ENCODE peak calls at places on chromosome 20, in five cellular contexts. M, L, X, W and B are unnamed samples.

GRCh38 chr20:48635791-48636267 is 192.0 kb downstream of the PREX1 start:
- DNase-seq in M (peak), L (peak), X (no peak), W (no peak), B (no peak)

GRCh38 chr20:63520939-63521601 is 505 bp downstream of the PPDPF start:
- DNase-seq in M (peak), L (peak), X (peak), W (no peak), B (no peak)

GRCh38 chr20:34301587-34302311 is 1.4 kb downstream of the AHCY start:
- DNase-seq in M (no peak), L (no peak), X (no peak), W (no peak), B (no peak)

GRCh38 chr20:300345-300744 is 3.0 kb downstream of the ZCCHC3 start:
- DNase-seq in M (no peak), L (no peak), X (no peak), W (no peak), B (no peak)

GRCh38 chr20:3323398-3323797 is 84.1 kb downstream of the DNAAF9 start:
- DNase-seq in M (no peak), L (no peak), X (no peak), W (no peak), B (no peak)

GRCh38 chr20:44204156-44204831 is 6.3 kb downstream of the OSER1 start:
- DNase-seq in M (no peak), L (no peak), X (peak), W (peak), B (peak)

GRCh38 chr20:16170406-16170971 is 402.8 kb downstream of the KIF16B start:
- DNase-seq in M (no peak), L (no peak), X (no peak), W (no peak), B (no peak)

GRCh38 chr20:54773643-54774000 is 298.2 kb downstream of the DOK5 start:
- DNase-seq in M (no peak), L (no peak), X (no peak), W (no peak), B (no peak)

GRCh38 chr20:17542993-17543412 is 11.8 kb upstream of the BFSP1 start:
- DNase-seq in M (no peak), L (no peak), X (peak), W (peak), B (peak)

GRCh38 chr20:6802227-6802626 is 34.7 kb downstream of the BMP2 start:
- DNase-seq in M (no peak), L (no peak), X (no peak), W (no peak), B (no peak)

GRCh38 chr20:5309971-5310370 is 6.8 kb downstream of the PROKR2 start:
- DNase-seq in M (no peak), L (no peak), X (no peak), W (no peak), B (no peak)

GRCh38 chr20:45020236-45020886 is 54.0 kb downstream of the STK4 start:
- DNase-seq in M (no peak), L (no peak), X (peak), W (no peak), B (no peak)

GRCh38 chr20:44342240-44342639 is 5.4 kb downstream of the R3HDML start:
- DNase-seq in M (no peak), L (no peak), X (no peak), W (no peak), B (no peak)

GRCh38 chr20:56181593-56181992 is 66.9 kb upstream of the MC3R start:
- DNase-seq in M (no peak), L (no peak), X (no peak), W (no peak), B (no peak)

GRCh38 chr20:6509375-6509774 is 258.1 kb upstream of the BMP2 start:
- DNase-seq in M (no peak), L (no peak), X (no peak), W (no peak), B (no peak)

GRCh38 chr20:63751471-63752271 is 12.1 kb downstream of the SLC2A4RG start:
- DNase-seq in M (no peak), L (no peak), X (no peak), W (no peak), B (no peak)

GRCh38 chr20:4555188-4555893 is 166.4 kb upstream of the PRND start:
- DNase-seq in M (no peak), L (no peak), X (peak), W (no peak), B (peak)

GRCh38 chr20:15638781-15639180 is 934.5 kb downstream of the KIF16B start:
- DNase-seq in M (no peak), L (no peak), X (no peak), W (no peak), B (no peak)

GRCh38 chr20:52060794-52061714 is 130.5 kb downstream of the ZFP64 start:
- DNase-seq in M (no peak), L (peak), X (peak), W (no peak), B (no peak)

GRCh38 chr20:34475979-34476736 is 40.1 kb upstream of the DYNLRB1 start:
- DNase-seq in M (peak), L (no peak), X (peak), W (no peak), B (no peak)

GRCh38 chr20:47661714-47662113 is 123.6 kb downstream of the SULF2 start:
- DNase-seq in M (no peak), L (no peak), X (no peak), W (no peak), B (no peak)

GRCh38 chr20:35145141-35145564 is 2.0 kb downstream of the EDEM2 start:
- DNase-seq in M (peak), L (no peak), X (peak), W (no peak), B (peak)

GRCh38 chr20:60035-60918 is 27.2 kb upstream of the DEFB125 start:
- DNase-seq in M (no peak), L (no peak), X (peak), W (no peak), B (no peak)

GRCh38 chr20:56358070-56358469 is 704 bp upstream of the FAM210B start:
- DNase-seq in M (no peak), L (no peak), X (peak), W (no peak), B (no peak)

GRCh38 chr20:64222851-64223525 is 32.6 kb upstream of the PCMTD2 start:
- DNase-seq in M (no peak), L (no peak), X (no peak), W (no peak), B (peak)

GRCh38 chr20:39775110-39775509 is 813.0 kb downstream of the DHX35 start:
- DNase-seq in M (no peak), L (no peak), X (peak), W (peak), B (peak)

GRCh38 chr20:11716239-11716944 is 201.3 kb upstream of the BTBD3 start:
- DNase-seq in M (no peak), L (no peak), X (peak), W (peak), B (peak)

GRCh38 chr20:25495189-25495824 is 87.8 kb downstream of the GINS1 start:
- DNase-seq in M (no peak), L (no peak), X (no peak), W (no peak), B (no peak)
- TF ChIP-seq CTCF in M (no peak), L (no peak), X (no peak), W (no peak), B (no peak)

GRCh38 chr20:46544576-46544975 is 5.9 kb downstream of the OCSTAMP start:
- DNase-seq in M (no peak), L (no peak), X (no peak), W (no peak), B (no peak)

GRCh38 chr20:46541229-46541935 is 9.1 kb downstream of the OCSTAMP start:
- DNase-seq in M (no peak), L (no peak), X (no peak), W (no peak), B (no peak)

GRCh38 chr20:46543033-46543432 is 7.4 kb downstream of the OCSTAMP start:
- DNase-seq in M (no peak), L (no peak), X (no peak), W (no peak), B (no peak)

GRCh38 chr20:46543959-46544358 is 6.5 kb downstream of the OCSTAMP start:
- DNase-seq in M (no peak), L (no peak), X (no peak), W (no peak), B (no peak)

DNA sequence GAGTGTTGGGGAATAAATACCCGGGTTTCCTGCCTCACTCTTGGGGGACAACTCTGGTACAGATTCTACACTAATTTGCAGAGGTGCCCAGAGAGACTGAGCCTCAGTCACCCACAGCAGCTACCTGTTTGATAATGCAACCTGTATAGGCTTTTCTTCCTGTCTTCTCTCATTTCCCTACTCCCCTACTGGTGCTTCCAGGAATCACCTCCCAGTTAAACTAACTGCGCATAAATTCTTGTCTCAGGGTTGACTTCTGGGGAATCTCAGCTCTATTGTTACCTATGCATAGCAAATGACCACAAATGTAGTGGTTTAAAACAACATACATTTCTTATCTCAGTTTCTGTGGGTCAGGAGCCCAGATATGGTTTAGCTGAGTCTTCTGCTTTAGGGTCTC is 11.3 kb downstream of the OCSTAMP start:
- DNase-seq in M (no peak), L (no peak), X (no peak), W (no peak), B (no peak)
- TF ChIP-seq CTCF in M (no peak), L (peak), X (peak), W (no peak), B (no peak)

GRCh38 chr20:22732751-22733150 is 148.4 kb upstream of the FOXA2 start:
- DNase-seq in M (no peak), L (no peak), X (no peak), W (no peak), B (no peak)
- TF ChIP-seq CTCF in M (no peak), L (no peak), X (no peak), W (no peak), B (no peak)

DNA sequence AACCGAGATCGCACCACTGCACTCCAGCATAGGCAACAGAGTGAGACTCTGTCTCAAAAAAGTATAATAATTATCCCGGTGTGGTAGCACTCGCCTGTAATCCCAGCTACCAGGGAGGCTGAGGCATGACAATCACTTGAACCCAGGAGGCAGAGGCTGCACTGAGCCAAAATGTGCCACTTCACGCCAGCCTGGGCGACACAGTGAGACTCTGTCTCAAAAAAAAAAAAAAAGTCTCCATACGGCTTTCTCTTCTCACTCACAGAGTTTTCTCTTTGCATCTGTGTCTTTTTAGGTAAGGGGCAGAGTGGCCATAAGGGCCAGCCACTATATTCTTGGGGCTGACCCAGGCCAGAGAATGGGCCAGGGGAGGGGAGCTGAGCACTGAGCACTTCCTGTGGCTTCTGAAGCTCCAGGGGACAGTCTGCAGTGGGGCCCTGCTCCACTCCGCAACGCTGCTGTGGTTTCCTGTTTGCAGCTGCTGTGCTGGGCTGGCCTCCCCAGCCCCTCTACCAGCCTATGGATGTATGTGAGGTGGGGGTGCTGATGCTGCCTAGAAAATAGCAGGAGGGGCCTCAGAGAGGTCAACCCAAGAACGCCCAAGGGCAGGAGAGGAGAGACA is 16.2 kb downstream of the SLA2 start:
- DNase-seq in M (peak), L (no peak), X (no peak), W (no peak), B (no peak)
- TF ChIP-seq CTCF in M (no peak), L (no peak), X (no peak), W (no peak), B (no peak)

GRCh38 chr20:9353180-9353915 is 161.0 kb upstream of the LAMP5 start:
- DNase-seq in M (no peak), L (no peak), X (no peak), W (no peak), B (no peak)
- TF ChIP-seq CTCF in M (no peak), L (no peak), X (no peak), W (peak), B (no peak)

DNA sequence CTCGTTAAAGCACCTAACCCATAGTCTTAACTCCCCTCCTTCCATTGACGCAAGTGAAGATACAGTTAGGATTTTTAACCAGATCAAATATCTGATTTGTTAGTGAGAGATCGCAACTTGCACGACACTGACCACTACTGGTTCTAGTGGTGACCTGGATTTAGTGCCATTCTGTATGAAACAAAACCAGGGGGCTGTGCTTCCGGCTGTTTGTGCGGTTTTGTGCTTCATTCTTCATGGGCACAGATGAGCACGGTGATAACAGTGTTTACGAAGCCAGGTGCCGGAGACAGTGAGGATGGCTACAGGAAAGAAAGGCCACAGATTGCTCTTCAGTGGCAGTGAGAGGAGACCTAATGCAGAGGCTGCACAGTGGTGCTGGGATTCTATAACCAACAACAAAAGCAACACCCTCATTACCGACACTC is 75.5 kb downstream of the NOL4L start:
- DNase-seq in M (no peak), L (no peak), X (no peak), W (no peak), B (no peak)
- TF ChIP-seq CTCF in M (peak), L (peak), X (no peak), W (peak), B (no peak)

DNA sequence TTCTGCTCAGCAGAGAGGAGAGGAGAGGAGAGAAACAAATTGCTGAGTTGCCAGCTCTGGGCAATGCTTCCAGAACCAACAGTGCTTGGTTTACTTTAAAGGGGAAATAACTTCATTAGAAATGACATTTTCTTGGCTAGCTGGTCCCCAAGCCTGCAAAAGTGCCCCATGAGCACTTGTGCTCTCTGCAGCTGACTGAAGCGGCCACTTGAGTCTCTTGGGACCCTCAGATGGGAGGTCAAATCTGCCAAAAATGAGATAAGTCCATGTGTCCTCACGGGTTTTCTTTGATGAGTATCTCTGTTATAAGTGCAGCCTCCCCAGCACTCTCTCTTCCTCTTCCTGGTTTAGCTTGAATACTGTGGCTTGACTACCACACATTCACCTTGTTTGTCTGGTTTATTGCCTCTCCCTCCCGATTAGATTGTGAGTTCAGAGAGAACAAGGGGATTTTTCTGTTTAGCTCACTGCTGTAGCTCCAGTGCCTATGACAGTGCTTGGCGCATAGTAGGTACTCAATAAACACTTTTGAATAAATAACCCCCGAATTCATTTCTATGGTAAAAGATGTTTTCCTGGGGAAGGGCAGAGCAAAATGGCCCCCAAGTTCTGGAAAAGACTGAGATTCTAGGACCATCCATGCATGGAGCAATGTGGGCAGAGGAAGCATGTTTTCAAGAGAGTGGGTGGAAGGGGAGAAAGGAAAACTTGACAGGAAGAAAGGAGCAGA is 7.0 kb upstream of the RIN2 start:
- DNase-seq in M (peak), L (no peak), X (no peak), W (no peak), B (no peak)
- TF ChIP-seq CTCF in M (no peak), L (no peak), X (no peak), W (no peak), B (no peak)

GRCh38 chr20:18628330-18628941 is 40.6 kb downstream of the DTD1 start:
- DNase-seq in M (no peak), L (no peak), X (no peak), W (no peak), B (no peak)
- TF ChIP-seq CTCF in M (peak), L (peak), X (peak), W (peak), B (peak)

GRCh38 chr20:62063981-62064787 is 1.5 kb downstream of the TAF4 start:
- DNase-seq in M (no peak), L (peak), X (no peak), W (no peak), B (no peak)
- TF ChIP-seq CTCF in M (no peak), L (no peak), X (no peak), W (no peak), B (no peak)

DNA sequence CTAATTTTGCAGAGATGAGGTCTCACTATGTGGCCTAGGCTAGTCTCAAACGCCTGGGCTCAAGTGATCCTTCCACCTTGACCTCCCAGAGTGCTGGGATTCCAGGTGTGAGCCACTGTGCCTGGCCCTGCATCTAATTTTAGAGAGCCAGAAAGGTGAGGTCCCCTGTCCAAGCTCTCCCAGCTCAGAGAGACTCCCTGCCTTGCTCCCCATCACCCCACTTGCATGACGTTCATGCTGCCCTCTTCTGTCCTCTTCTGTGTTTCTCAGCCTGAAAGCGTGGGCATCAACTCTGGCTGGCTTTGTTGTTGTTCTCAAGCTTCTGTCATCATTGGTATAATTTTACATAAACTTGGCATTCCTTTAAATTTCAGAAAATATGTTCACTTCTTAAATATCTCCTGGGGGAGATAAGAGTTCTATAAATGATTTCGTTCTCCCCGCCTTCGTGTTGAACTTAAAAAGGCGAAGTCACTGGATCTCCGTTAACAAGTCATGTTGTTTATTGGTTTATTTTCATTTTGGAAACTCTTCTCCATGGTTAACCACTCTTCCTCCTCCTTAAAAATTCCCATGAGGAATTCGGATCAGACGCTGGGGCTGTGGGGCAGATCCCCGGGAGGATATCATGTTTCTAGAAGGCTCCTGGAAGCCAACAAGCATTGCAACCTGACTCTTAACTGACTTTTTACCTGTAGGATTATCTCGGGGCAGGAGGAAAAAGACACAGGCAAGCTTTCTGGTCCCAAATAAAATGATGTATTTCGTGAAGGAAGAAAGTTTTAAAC is 13.2 kb upstream of the PARD6B start:
- DNase-seq in M (no peak), L (no peak), X (no peak), W (no peak), B (no peak)
- TF ChIP-seq CTCF in M (no peak), L (no peak), X (no peak), W (peak), B (no peak)